ENCODE peak calls at places on chromosomes 13 and 19, in five cellular contexts. One of them, this sample, is unnamed.

GRCh38 chr13:110576070-110576394 is 14.5 kb upstream of the RAB20 start:
- DNase-seq in neural progenitor cell: no peak
- DNase-seq in thoracic aorta: no peak
- DNase-seq in brain microvascular endothelial cell: no peak
- DNase-seq in colonic mucosa: no peak
- DNase-seq in this sample: no peak

GRCh38 chr13:100535401-100536135 is 53.0 kb downstream of the GGACT start:
- DNase-seq in neural progenitor cell: no peak
- DNase-seq in thoracic aorta: no peak
- DNase-seq in brain microvascular endothelial cell: no peak
- DNase-seq in colonic mucosa: no peak
- DNase-seq in this sample: no peak

GRCh38 chr13:98796191-98796590 is 43.7 kb upstream of the SLC15A1 start:
- DNase-seq in neural progenitor cell: no peak
- DNase-seq in thoracic aorta: no peak
- DNase-seq in brain microvascular endothelial cell: no peak
- DNase-seq in colonic mucosa: no peak
- DNase-seq in this sample: no peak

GRCh38 chr13:30103161-30103858 is 204.0 kb downstream of the KATNAL1 start:
- DNase-seq in neural progenitor cell: no peak
- DNase-seq in thoracic aorta: no peak
- DNase-seq in brain microvascular endothelial cell: no peak
- DNase-seq in colonic mucosa: no peak
- DNase-seq in this sample: no peak

GRCh38 chr13:20525144-20525600 is 485 bp downstream of the CRYL1 start:
- DNase-seq in neural progenitor cell: peak
- DNase-seq in thoracic aorta: no peak
- DNase-seq in brain microvascular endothelial cell: no peak
- DNase-seq in colonic mucosa: peak
- DNase-seq in this sample: peak

GRCh38 chr13:25928941-25929505 is 122.8 kb downstream of the SHISA2 start:
- DNase-seq in neural progenitor cell: no peak
- DNase-seq in thoracic aorta: no peak
- DNase-seq in brain microvascular endothelial cell: peak
- DNase-seq in colonic mucosa: no peak
- DNase-seq in this sample: no peak

GRCh38 chr19:11073568-11073967 is 15.7 kb upstream of the LDLR start:
- DNase-seq in neural progenitor cell: no peak
- DNase-seq in thoracic aorta: no peak
- DNase-seq in brain microvascular endothelial cell: no peak
- DNase-seq in colonic mucosa: no peak
- DNase-seq in this sample: no peak

GRCh38 chr19:17757125-17757524 is 5.8 kb downstream of the FCHO1 start:
- DNase-seq in neural progenitor cell: no peak
- DNase-seq in thoracic aorta: no peak
- DNase-seq in brain microvascular endothelial cell: peak
- DNase-seq in colonic mucosa: peak
- DNase-seq in this sample: no peak

GRCh38 chr13:95530178-95530577 is 22.3 kb upstream of the CLDN10 start:
- DNase-seq in neural progenitor cell: no peak
- DNase-seq in thoracic aorta: no peak
- DNase-seq in brain microvascular endothelial cell: peak
- DNase-seq in colonic mucosa: no peak
- DNase-seq in this sample: no peak

GRCh38 chr19:18776736-18777135 is 14.4 kb downstream of the COMP start:
- DNase-seq in neural progenitor cell: no peak
- DNase-seq in thoracic aorta: no peak
- DNase-seq in brain microvascular endothelial cell: peak
- DNase-seq in colonic mucosa: no peak
- DNase-seq in this sample: no peak

GRCh38 chr19:12484371-12485322 is at the start of gene ZNF709:
- DNase-seq in neural progenitor cell: peak
- DNase-seq in thoracic aorta: peak
- DNase-seq in brain microvascular endothelial cell: peak
- DNase-seq in colonic mucosa: peak
- DNase-seq in this sample: peak

GRCh38 chr13:46728777-46729176 is 68.2 kb downstream of the ESD start:
- DNase-seq in neural progenitor cell: peak
- DNase-seq in thoracic aorta: no peak
- DNase-seq in brain microvascular endothelial cell: no peak
- DNase-seq in colonic mucosa: no peak
- DNase-seq in this sample: no peak

GRCh38 chr13:33927315-33927714 is 109.4 kb downstream of the RFC3 start:
- DNase-seq in neural progenitor cell: no peak
- DNase-seq in thoracic aorta: no peak
- DNase-seq in brain microvascular endothelial cell: peak
- DNase-seq in colonic mucosa: no peak
- DNase-seq in this sample: no peak

GRCh38 chr13:21106089-21106488 is 44.7 kb upstream of the LATS2 start:
- DNase-seq in neural progenitor cell: no peak
- DNase-seq in thoracic aorta: no peak
- DNase-seq in brain microvascular endothelial cell: peak
- DNase-seq in colonic mucosa: no peak
- DNase-seq in this sample: no peak

GRCh38 chr13:28429096-28429495 is 65.8 kb downstream of the FLT1 start:
- DNase-seq in neural progenitor cell: no peak
- DNase-seq in thoracic aorta: no peak
- DNase-seq in brain microvascular endothelial cell: no peak
- DNase-seq in colonic mucosa: no peak
- DNase-seq in this sample: no peak

GRCh38 chr13:90591927-90592268 is 755.6 kb upstream of the MIR17HG start:
- DNase-seq in neural progenitor cell: no peak
- DNase-seq in thoracic aorta: no peak
- DNase-seq in brain microvascular endothelial cell: no peak
- DNase-seq in colonic mucosa: no peak
- DNase-seq in this sample: no peak

GRCh38 chr19:49749771-49750170 is 13.3 kb downstream of the TSKS start:
- DNase-seq in neural progenitor cell: no peak
- DNase-seq in thoracic aorta: no peak
- DNase-seq in brain microvascular endothelial cell: no peak
- DNase-seq in colonic mucosa: no peak
- DNase-seq in this sample: no peak

GRCh38 chr19:58196911-58197616 is 14.2 kb downstream of the ZNF274 start:
- DNase-seq in neural progenitor cell: no peak
- DNase-seq in thoracic aorta: no peak
- DNase-seq in brain microvascular endothelial cell: no peak
- DNase-seq in colonic mucosa: no peak
- DNase-seq in this sample: no peak

GRCh38 chr13:29411493-29411892 is 184.0 kb downstream of the SLC7A1 start:
- DNase-seq in neural progenitor cell: no peak
- DNase-seq in thoracic aorta: no peak
- DNase-seq in brain microvascular endothelial cell: no peak
- DNase-seq in colonic mucosa: no peak
- DNase-seq in this sample: no peak

GRCh38 chr13:24899601-24900000 is 135.6 kb downstream of the RNF17 start:
- DNase-seq in neural progenitor cell: no peak
- DNase-seq in thoracic aorta: no peak
- DNase-seq in brain microvascular endothelial cell: peak
- DNase-seq in colonic mucosa: no peak
- DNase-seq in this sample: no peak

GRCh38 chr19:55368701-55369563 is 1.3 kb downstream of the IL11 start:
- DNase-seq in neural progenitor cell: peak
- DNase-seq in thoracic aorta: no peak
- DNase-seq in brain microvascular endothelial cell: peak
- DNase-seq in colonic mucosa: no peak
- DNase-seq in this sample: no peak

GRCh38 chr19:38792250-38793111 is 3.5 kb downstream of the LGALS7B start:
- DNase-seq in neural progenitor cell: no peak
- DNase-seq in thoracic aorta: no peak
- DNase-seq in brain microvascular endothelial cell: no peak
- DNase-seq in colonic mucosa: peak
- DNase-seq in this sample: no peak

GRCh38 chr19:14073925-14074838 is 1.6 kb downstream of the MISP3 start:
- DNase-seq in neural progenitor cell: no peak
- DNase-seq in thoracic aorta: no peak
- DNase-seq in brain microvascular endothelial cell: no peak
- DNase-seq in colonic mucosa: peak
- DNase-seq in this sample: no peak

GRCh38 chr19:42695811-42696503 is 44.3 kb downstream of the PSG3 start:
- DNase-seq in neural progenitor cell: no peak
- DNase-seq in thoracic aorta: no peak
- DNase-seq in brain microvascular endothelial cell: no peak
- DNase-seq in colonic mucosa: no peak
- DNase-seq in this sample: no peak

GRCh38 chr19:42697884-42698283 is 42.4 kb downstream of the PSG3 start:
- DNase-seq in neural progenitor cell: no peak
- DNase-seq in thoracic aorta: no peak
- DNase-seq in brain microvascular endothelial cell: no peak
- DNase-seq in colonic mucosa: no peak
- DNase-seq in this sample: no peak

GRCh38 chr19:42693760-42694350 is 46.4 kb downstream of the PSG3 start:
- DNase-seq in neural progenitor cell: no peak
- DNase-seq in thoracic aorta: no peak
- DNase-seq in brain microvascular endothelial cell: peak
- DNase-seq in colonic mucosa: no peak
- DNase-seq in this sample: no peak
- TF ChIP-seq CTCF in neural progenitor cell: no peak
- TF ChIP-seq CTCF in thoracic aorta: no peak
- TF ChIP-seq CTCF in brain microvascular endothelial cell: peak
- TF ChIP-seq CTCF in colonic mucosa: peak
- TF ChIP-seq CTCF in this sample: no peak

GRCh38 chr13:50593228-50593627 is 250.3 kb downstream of the DLEU7 start:
- DNase-seq in neural progenitor cell: no peak
- DNase-seq in thoracic aorta: no peak
- DNase-seq in brain microvascular endothelial cell: no peak
- DNase-seq in colonic mucosa: no peak
- DNase-seq in this sample: no peak

GRCh38 chr13:50596103-50596502 is 247.4 kb downstream of the DLEU7 start:
- DNase-seq in neural progenitor cell: no peak
- DNase-seq in thoracic aorta: no peak
- DNase-seq in brain microvascular endothelial cell: no peak
- DNase-seq in colonic mucosa: no peak
- DNase-seq in this sample: no peak

GRCh38 chr13:50592412-50593145 is 250.9 kb downstream of the DLEU7 start:
- DNase-seq in neural progenitor cell: no peak
- DNase-seq in thoracic aorta: no peak
- DNase-seq in brain microvascular endothelial cell: no peak
- DNase-seq in colonic mucosa: no peak
- DNase-seq in this sample: no peak

GRCh38 chr13:50596776-50597203 is 246.7 kb downstream of the DLEU7 start:
- DNase-seq in neural progenitor cell: no peak
- DNase-seq in thoracic aorta: no peak
- DNase-seq in brain microvascular endothelial cell: no peak
- DNase-seq in colonic mucosa: no peak
- DNase-seq in this sample: no peak

GRCh38 chr13:50594276-50594970 is 249.1 kb downstream of the DLEU7 start:
- DNase-seq in neural progenitor cell: peak
- DNase-seq in thoracic aorta: no peak
- DNase-seq in brain microvascular endothelial cell: no peak
- DNase-seq in colonic mucosa: no peak
- DNase-seq in this sample: no peak
- H3K27ac ChIP-seq in neural progenitor cell: peak
- H3K27ac ChIP-seq in thoracic aorta: no peak
- H3K27ac ChIP-seq in brain microvascular endothelial cell: no peak
- H3K27ac ChIP-seq in colonic mucosa: no peak
- H3K27ac ChIP-seq in this sample: peak

DNA sequence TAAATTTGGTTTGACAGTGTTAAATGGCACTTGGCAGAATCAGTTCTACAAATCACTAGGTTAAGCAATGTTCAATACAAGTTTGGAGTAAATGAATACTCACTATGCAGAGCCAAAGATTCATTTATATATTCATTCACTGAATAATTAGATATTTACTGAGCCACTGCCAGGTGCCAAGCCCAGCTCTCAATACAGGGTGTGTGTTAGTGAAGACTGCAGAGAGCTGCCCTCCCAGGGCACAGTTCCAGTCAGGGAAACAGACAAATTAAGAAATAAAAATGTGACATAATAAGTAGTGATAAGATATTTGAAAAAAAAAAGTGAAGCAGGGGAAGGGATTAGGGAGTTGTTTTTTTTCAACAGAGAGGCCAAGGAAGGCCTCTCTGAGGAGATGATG is 411.7 kb downstream of the KCNRG start:
- DNase-seq in neural progenitor cell: no peak
- DNase-seq in thoracic aorta: no peak
- DNase-seq in brain microvascular endothelial cell: no peak
- DNase-seq in colonic mucosa: no peak
- DNase-seq in this sample: no peak
- H3K4me3 ChIP-seq in neural progenitor cell: no peak
- H3K4me3 ChIP-seq in thoracic aorta: no peak
- H3K4me3 ChIP-seq in brain microvascular endothelial cell: no peak
- H3K4me3 ChIP-seq in colonic mucosa: no peak
- H3K4me3 ChIP-seq in this sample: no peak

GRCh38 chr19:7869453-7869909 is 4.7 kb downstream of the PRR36 start:
- DNase-seq in neural progenitor cell: peak
- DNase-seq in thoracic aorta: no peak
- DNase-seq in brain microvascular endothelial cell: no peak
- DNase-seq in colonic mucosa: peak
- DNase-seq in this sample: no peak
- TF ChIP-seq CTCF in neural progenitor cell: peak
- TF ChIP-seq CTCF in thoracic aorta: no peak
- TF ChIP-seq CTCF in brain microvascular endothelial cell: no peak
- TF ChIP-seq CTCF in colonic mucosa: no peak
- TF ChIP-seq CTCF in this sample: peak

GRCh38 chr19:7463575-7463974 is 25.3 kb downstream of the PEX11G start:
- DNase-seq in neural progenitor cell: no peak
- DNase-seq in thoracic aorta: no peak
- DNase-seq in brain microvascular endothelial cell: no peak
- DNase-seq in colonic mucosa: no peak
- DNase-seq in this sample: no peak

GRCh38 chr19:7461841-7462629 is 26.8 kb downstream of the PEX11G start:
- DNase-seq in neural progenitor cell: peak
- DNase-seq in thoracic aorta: no peak
- DNase-seq in brain microvascular endothelial cell: no peak
- DNase-seq in colonic mucosa: no peak
- DNase-seq in this sample: no peak

GRCh38 chr19:7458675-7459074 is 30.2 kb downstream of the PEX11G start:
- DNase-seq in neural progenitor cell: no peak
- DNase-seq in thoracic aorta: no peak
- DNase-seq in brain microvascular endothelial cell: no peak
- DNase-seq in colonic mucosa: no peak
- DNase-seq in this sample: no peak

GRCh38 chr19:7459773-7460172 is 29.1 kb downstream of the PEX11G start:
- DNase-seq in neural progenitor cell: no peak
- DNase-seq in thoracic aorta: no peak
- DNase-seq in brain microvascular endothelial cell: no peak
- DNase-seq in colonic mucosa: no peak
- DNase-seq in this sample: no peak

DNA sequence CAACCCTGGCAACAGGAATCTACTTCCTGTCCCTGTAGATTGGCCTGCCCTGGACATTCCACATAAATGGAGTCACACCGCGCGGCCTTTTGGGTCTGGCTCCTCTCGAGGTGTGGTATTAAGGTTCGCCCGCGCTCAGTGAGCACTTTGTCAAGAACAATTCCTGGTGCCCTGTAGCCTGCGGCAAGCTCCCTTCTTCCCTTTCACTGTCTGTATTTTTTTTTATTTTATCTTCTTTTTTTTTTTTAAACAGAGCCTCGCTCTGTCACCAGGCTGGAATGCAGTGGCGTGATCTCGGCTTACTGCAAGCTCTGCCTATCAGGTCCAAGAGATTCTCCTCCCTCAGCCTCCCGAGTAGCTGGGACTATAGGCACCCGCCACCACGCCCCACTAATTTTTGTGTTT is 28.3 kb downstream of the PEX11G start:
- DNase-seq in neural progenitor cell: no peak
- DNase-seq in thoracic aorta: no peak
- DNase-seq in brain microvascular endothelial cell: peak
- DNase-seq in colonic mucosa: no peak
- DNase-seq in this sample: no peak
- H3K27ac ChIP-seq in neural progenitor cell: no peak
- H3K27ac ChIP-seq in thoracic aorta: no peak
- H3K27ac ChIP-seq in brain microvascular endothelial cell: peak
- H3K27ac ChIP-seq in colonic mucosa: no peak
- H3K27ac ChIP-seq in this sample: no peak

GRCh38 chr19:40596608-40597328 is 4.4 kb upstream of the LTBP4 start:
- DNase-seq in neural progenitor cell: peak
- DNase-seq in thoracic aorta: no peak
- DNase-seq in brain microvascular endothelial cell: no peak
- DNase-seq in colonic mucosa: peak
- DNase-seq in this sample: no peak
- H3K4me3 ChIP-seq in neural progenitor cell: peak
- H3K4me3 ChIP-seq in thoracic aorta: peak
- H3K4me3 ChIP-seq in brain microvascular endothelial cell: peak
- H3K4me3 ChIP-seq in colonic mucosa: peak
- H3K4me3 ChIP-seq in this sample: peak